ENCODE peak calls at places on chromosome 11, in ten cellular contexts. R is endothelial cell, U is NCI-H1092 treated with DMSO at 0.1 percent for 48 hours, L is foreskin fibroblast, X is neural progenitor cell, P is endodermal cell, J is HCT116, Q is left colon, E is AG20443, C is NCI-H1105 treated with DMSO at 0.1 percent for 48 hours. Z is an unnamed sample.

GRCh38 chr11:69276165-69276564 is 17.8 kb upstream of the MYEOV start:
- DNase-seq in L (no peak), E (no peak), C (no peak), P (no peak), R (no peak), X (no peak), Q (no peak), U (no peak), J (no peak), Z (no peak)

GRCh38 chr11:35014352-35014751 is 97.9 kb downstream of the PDHX start:
- DNase-seq in C (no peak), P (no peak), E (peak; percentile 71), U (no peak), J (no peak), L (peak; percentile 94), R (no peak), X (no peak), Q (no peak), Z (no peak)

GRCh38 chr11:23079382-23079813 is 219.1 kb upstream of the CCDC179 start:
- DNase-seq in P (no peak), X (no peak), E (no peak), R (no peak), L (peak; percentile 63), J (no peak), Q (no peak), U (no peak), C (no peak), Z (peak; percentile 57)

GRCh38 chr11:64057890-64058289 is 22.2 kb downstream of the FLRT1 start:
- DNase-seq in P (no peak), U (no peak), L (no peak), C (no peak), J (no peak), R (no peak), E (no peak), X (no peak), Q (no peak), Z (no peak)

GRCh38 chr11:2084721-2085120 is 54.5 kb downstream of the IGF2 start:
- DNase-seq in U (no peak), R (no peak), Q (peak; percentile 14), X (no peak), J (no peak), L (no peak), P (no peak), C (no peak), E (no peak), Z (no peak)

GRCh38 chr11:44207292-44207691 is 102.6 kb downstream of the ALX4 start:
- DNase-seq in R (no peak), E (no peak), J (no peak), C (no peak), L (no peak), U (no peak), Q (no peak), P (no peak), X (no peak), Z (no peak)

GRCh38 chr11:94511932-94512781 is at the start of gene C11orf97:
- DNase-seq in U (peak; percentile 31), C (no peak), E (peak; percentile 83), Q (peak; percentile 47), R (peak; percentile 73), P (peak; percentile 95), X (peak; percentile 90), L (peak; percentile 72), J (no peak), Z (no peak)

GRCh38 chr11:77560605-77561004 is 29.1 kb upstream of the AQP11 start:
- DNase-seq in R (no peak), Q (no peak), J (peak; percentile 46), E (peak; percentile 23), L (peak; percentile 85), U (no peak), C (no peak), P (no peak), X (no peak), Z (peak; percentile 47)

GRCh38 chr11:96332236-96332761 is 10.7 kb downstream of the MAML2 start:
- DNase-seq in X (peak; percentile 32), J (no peak), U (no peak), Q (no peak), C (no peak), R (no peak), P (peak; percentile 55), L (no peak), E (no peak), Z (no peak)

GRCh38 chr11:35619754-35620640 is 1.7 kb downstream of the FJX1 start:
- DNase-seq in Q (no peak), L (peak; percentile 58), R (peak; percentile 70), P (peak; percentile 92), U (peak; percentile 57), J (no peak), C (peak; percentile 40), E (no peak), X (peak; percentile 87), Z (no peak)

GRCh38 chr11:129992161-129992944 is 10.3 kb downstream of the PRDM10 start:
- DNase-seq in C (peak; percentile 34), Q (peak; percentile 47), P (peak; percentile 85), U (peak; percentile 68), X (peak; percentile 52), L (peak; percentile 34), R (peak; percentile 31), E (no peak), J (peak; percentile 48), Z (no peak)

GRCh38 chr11:76664578-76665061 is 5.9 kb downstream of the LRRC32 start:
- DNase-seq in X (no peak), J (no peak), R (no peak), U (no peak), P (peak; percentile 46), C (no peak), L (no peak), Q (no peak), E (no peak), Z (no peak)

GRCh38 chr11:19725379-19726079 is 12.9 kb downstream of the NAV2 start:
- DNase-seq in L (no peak), X (no peak), E (no peak), C (no peak), J (no peak), U (no peak), P (no peak), Q (no peak), R (no peak), Z (no peak)

GRCh38 chr11:45885274-45885920 is at the start of gene MAPK8IP1:
- DNase-seq in P (peak; percentile 91), E (peak; percentile 91), J (no peak), U (peak; percentile 66), X (peak; percentile 94), R (peak; percentile 66), C (peak; percentile 66), Q (no peak), L (peak; percentile 69), Z (peak; percentile 41)

GRCh38 chr11:68373810-68374501 is 61.6 kb downstream of the LRP5 start:
- DNase-seq in Q (peak; percentile 64), X (peak; percentile 22), J (no peak), E (peak; percentile 54), P (no peak), C (no peak), R (no peak), U (peak; percentile 36), L (peak; percentile 73), Z (peak; percentile 76)

GRCh38 chr11:13046626-13047570 is 37.8 kb downstream of the RASSF10 start:
- DNase-seq in P (no peak), L (no peak), E (no peak), C (no peak), J (no peak), Q (no peak), X (no peak), R (no peak), U (no peak), Z (no peak)

GRCh38 chr11:19092850-19093249 is 24.1 kb upstream of the ZDHHC13 start:
- DNase-seq in C (no peak), U (no peak), Q (no peak), R (no peak), L (no peak), P (no peak), E (no peak), J (no peak), X (no peak), Z (no peak)

GRCh38 chr11:62394825-62395538 is 23.9 kb upstream of the SCGB1A1 start:
- DNase-seq in C (peak; percentile 90), X (peak; percentile 87), R (peak; percentile 71), E (peak; percentile 83), L (peak; percentile 91), Q (peak; percentile 72), P (peak; percentile 91), U (peak; percentile 87), J (peak; percentile 61), Z (peak; percentile 93)

Z was measured in COLO829.